ENCODE peak calls at places on chromosomes 7 and 10, in six cellular contexts. P is PC-3, U is ovary, E is neural progenitor cell, W is dorsolateral prefrontal cortex, S is A549. C is an unnamed sample.

GRCh38 chr7:68547794-68548193 is 1050.5 kb upstream of the AUTS2 start:
- DNase-seq in S (peak), U (no peak), W (no peak), P (no peak), E (no peak), C (no peak)

GRCh38 chr10:11908536-11908935 is 85.4 kb downstream of the PROSER2 start:
- DNase-seq in P (no peak), S (no peak), U (no peak), E (no peak), W (no peak), C (no peak)

GRCh38 chr7:80224416-80224815 is 89.8 kb downstream of the GNAI1 start:
- DNase-seq in W (no peak), P (no peak), E (no peak), S (no peak), U (no peak), C (no peak)

GRCh38 chr10:6877351-6878066 is 297.4 kb upstream of the PRKCQ start:
- DNase-seq in S (no peak), P (no peak), E (no peak), U (no peak), W (no peak), C (no peak)

GRCh38 chr10:24215193-24215592 is 6.3 kb downstream of the KIAA1217 start:
- DNase-seq in U (no peak), S (no peak), E (no peak), W (no peak), P (no peak), C (no peak)

GRCh38 chr7:26066736-26067135 is 85.3 kb upstream of the NFE2L3 start:
- DNase-seq in U (no peak), E (no peak), S (no peak), W (no peak), P (no peak), C (no peak)

GRCh38 chr7:690478-691360 is 35.8 kb upstream of the DNAAF5 start:
- DNase-seq in S (no peak), U (no peak), P (no peak), W (peak), E (no peak), C (no peak)

GRCh38 chr10:102796407-102797176 is 40.6 kb downstream of the CYP17A1 start:
- DNase-seq in S (no peak), W (peak), E (no peak), U (peak), P (no peak), C (peak)

GRCh38 chr10:3048114-3049019 is 19.0 kb upstream of the PFKP start:
- DNase-seq in E (peak), P (no peak), U (no peak), S (no peak), W (no peak), C (no peak)

GRCh38 chr7:77858278-77858677 is 59.7 kb downstream of the PHTF2 start:
- DNase-seq in P (no peak), S (no peak), U (no peak), W (no peak), E (no peak), C (no peak)

GRCh38 chr7:117873056-117873932 is at the start of gene CTTNBP2:
- DNase-seq in W (peak), U (peak), E (peak), S (peak), P (peak), C (peak)

GRCh38 chr10:93753621-93754250 is 4.0 kb upstream of the LGI1 start:
- DNase-seq in S (no peak), W (no peak), P (no peak), U (no peak), E (peak), C (no peak)

GRCh38 chr10:6115411-6115800 is 26.6 kb downstream of the RBM17 start:
- DNase-seq in U (no peak), S (no peak), E (no peak), W (no peak), P (no peak), C (no peak)

GRCh38 chr10:31490858-31491504 is 172.0 kb downstream of the ZEB1 start:
- DNase-seq in E (peak), W (no peak), U (no peak), P (peak), S (peak), C (no peak)

GRCh38 chr10:113475381-113475807 is 77.5 kb upstream of the HABP2 start:
- DNase-seq in S (no peak), W (no peak), U (no peak), E (no peak), P (peak), C (no peak)

GRCh38 chr10:113476673-113477072 is 76.2 kb upstream of the HABP2 start:
- DNase-seq in W (no peak), E (no peak), P (no peak), S (no peak), U (no peak), C (no peak)

GRCh38 chr10:113474756-113475155 is 78.1 kb upstream of the HABP2 start:
- DNase-seq in E (no peak), S (no peak), P (no peak), U (no peak), W (no peak), C (no peak)

GRCh38 chr10:113477451-113477850 is 75.4 kb upstream of the HABP2 start:
- DNase-seq in S (no peak), U (no peak), W (no peak), E (no peak), P (no peak), C (no peak)

GRCh38 chr10:113476191-113476590 is 76.7 kb upstream of the HABP2 start:
- DNase-seq in S (no peak), W (no peak), U (peak), P (no peak), E (no peak), C (no peak)
- TF ChIP-seq CTCF in S (no peak), W (no peak), U (no peak), P (no peak), E (no peak), C (no peak)

GRCh38 chr7:83946801-83947200 is 247.8 kb downstream of the SEMA3A start:
- DNase-seq in U (no peak), P (no peak), W (no peak), E (no peak), S (no peak), C (no peak)

GRCh38 chr7:83941300-83941699 is 253.3 kb downstream of the SEMA3A start:
- DNase-seq in S (no peak), U (no peak), W (no peak), E (no peak), P (peak), C (no peak)

GRCh38 chr7:83947260-83947659 is 247.3 kb downstream of the SEMA3A start:
- DNase-seq in W (no peak), U (no peak), S (peak), E (peak), P (peak), C (no peak)
- TF ChIP-seq CTCF in W (peak), U (no peak), S (no peak), E (peak), P (peak), C (peak)

DNA sequence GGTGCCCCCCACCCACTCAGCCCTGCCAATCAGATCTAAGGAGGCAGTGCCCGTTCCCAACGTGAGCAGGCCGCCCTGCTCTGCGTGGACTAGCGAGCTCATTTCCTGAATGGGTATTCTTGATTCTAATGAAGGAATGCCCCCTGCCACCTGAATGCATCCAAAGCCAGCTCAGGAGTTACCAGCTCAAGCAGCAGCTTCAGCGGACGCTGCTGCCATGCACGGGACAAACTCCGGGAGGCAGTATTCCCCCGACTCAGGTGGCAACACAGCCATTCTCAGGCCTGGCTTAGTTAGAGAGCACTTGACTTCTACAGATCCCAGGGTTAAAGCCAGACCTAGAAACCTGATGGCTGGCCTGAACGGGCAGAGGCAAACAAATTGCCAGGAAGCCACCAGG is 25.8 kb downstream of the PSAP start:
- DNase-seq in W (peak), S (no peak), P (no peak), U (no peak), E (no peak), C (no peak)
- TF ChIP-seq CTCF in W (no peak), S (peak), P (peak), U (no peak), E (no peak), C (no peak)

GRCh38 chr7:129923709-129924108 is 29.1 kb downstream of the UBE2H start:
- DNase-seq in W (no peak), E (no peak), U (no peak), P (peak), S (peak), C (peak)
- TF ChIP-seq CTCF in W (no peak), E (no peak), U (no peak), P (no peak), S (no peak), C (no peak)

DNA sequence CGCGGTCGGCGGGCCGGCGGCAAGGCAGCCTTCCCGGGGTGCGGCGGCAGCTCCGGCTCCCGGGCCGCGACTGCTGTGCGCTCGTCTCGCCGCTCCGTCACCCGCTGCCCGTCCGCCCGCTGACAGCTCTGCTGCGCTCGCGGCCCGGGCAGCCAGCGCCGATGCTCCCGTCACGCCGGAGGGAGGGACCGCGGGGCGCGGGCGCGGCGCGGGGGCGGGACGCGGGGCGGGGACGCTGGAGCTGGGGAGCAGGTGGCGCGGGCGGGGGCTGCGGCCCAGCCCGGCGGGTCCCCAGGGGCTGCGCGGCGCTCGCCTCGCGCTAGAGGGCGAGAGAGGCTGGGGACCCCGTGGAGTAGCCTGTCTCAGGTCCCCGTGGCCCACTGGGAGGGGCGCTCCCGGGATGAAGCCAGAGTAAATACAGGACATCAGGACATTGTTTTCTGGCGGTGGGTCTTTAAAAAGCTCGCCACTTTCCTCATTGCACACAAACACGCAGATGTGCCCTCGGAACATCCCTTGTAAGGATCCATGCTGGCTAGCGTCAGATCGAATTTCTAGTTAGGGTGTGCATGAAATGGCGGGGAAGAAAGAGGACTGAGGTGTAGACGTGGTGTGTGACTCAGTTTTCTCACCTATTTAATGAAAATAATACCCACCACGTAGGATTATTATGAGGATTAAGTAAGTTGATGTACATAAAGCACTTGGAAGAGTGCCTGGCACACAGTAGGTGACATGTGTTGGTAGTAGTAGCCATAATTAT is at the start of gene ELAPOR2:
- DNase-seq in W (peak), E (peak), S (peak), P (peak), U (peak), C (peak)
- TF ChIP-seq CTCF in W (peak), E (peak), S (peak), P (peak), U (peak), C (peak)

GRCh38 chr7:74627699-74628411 is 29.7 kb upstream of the GTF2I start:
- DNase-seq in W (no peak), E (peak), S (no peak), U (peak), P (no peak), C (peak)

GRCh38 chr7:74623135-74623534 is 34.4 kb upstream of the GTF2I start:
- DNase-seq in W (no peak), P (no peak), E (no peak), S (no peak), U (no peak), C (no peak)

GRCh38 chr7:74622228-74622749 is 35.2 kb upstream of the GTF2I start:
- DNase-seq in E (no peak), U (no peak), W (no peak), S (no peak), P (no peak), C (no peak)

DNA sequence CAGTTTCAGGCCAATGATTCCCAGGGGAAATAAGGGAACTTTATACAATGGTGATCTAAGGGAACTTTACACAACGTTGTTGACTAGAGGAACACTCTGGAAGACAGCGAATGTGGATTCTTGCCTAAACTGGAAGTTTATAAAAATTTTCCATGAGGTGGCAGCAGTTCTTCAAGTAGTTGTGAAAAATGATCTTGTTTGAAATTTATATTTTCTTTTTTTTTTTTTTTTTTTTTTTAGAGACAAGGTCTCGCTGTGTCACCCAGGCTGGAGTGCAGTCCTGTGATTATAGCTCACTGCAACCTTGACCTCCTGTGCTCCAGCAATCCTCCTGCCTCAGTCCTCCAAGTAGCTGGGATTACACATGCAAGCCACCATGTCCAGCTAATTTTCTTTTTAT is 32.1 kb upstream of the GTF2I start:
- DNase-seq in W (no peak), E (no peak), P (peak), S (peak), U (no peak), C (peak)
- TF ChIP-seq CTCF in W (peak), E (no peak), P (peak), S (peak), U (no peak), C (no peak)

GRCh38 chr7:142586611-142587010 is 162.7 kb upstream of the PRSS1 start:
- DNase-seq in E (no peak), P (no peak), S (no peak), W (no peak), U (no peak), C (no peak)

GRCh38 chr7:142584765-142585164 is 164.5 kb upstream of the PRSS1 start:
- DNase-seq in W (no peak), S (no peak), U (no peak), P (no peak), E (no peak), C (no peak)

GRCh38 chr7:142583424-142583823 is 165.8 kb upstream of the PRSS1 start:
- DNase-seq in E (peak), P (peak), U (no peak), S (peak), W (no peak), C (peak)

GRCh38 chr7:142587578-142588191 is 161.6 kb upstream of the PRSS1 start:
- DNase-seq in P (peak), S (peak), W (no peak), E (peak), U (no peak), C (no peak)

DNA sequence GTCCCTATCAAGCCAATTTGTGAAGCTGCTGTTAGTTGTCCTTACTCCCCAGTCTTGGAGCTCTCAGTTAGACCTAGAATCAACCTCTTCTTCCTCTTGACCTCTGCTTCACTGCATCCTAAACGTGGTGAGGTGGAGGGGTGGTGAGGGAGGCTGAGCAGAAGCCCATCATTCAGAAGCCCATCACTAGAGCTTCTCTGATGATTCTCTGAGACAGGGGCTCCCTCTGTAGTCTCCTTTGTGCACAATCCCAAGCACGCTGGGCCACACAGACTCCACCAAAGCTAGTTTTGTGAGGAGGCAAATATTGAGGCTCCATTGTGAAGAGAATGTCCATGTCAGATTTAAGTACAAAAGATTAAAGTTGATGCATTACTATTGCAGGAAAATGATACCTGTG is 163.8 kb upstream of the PRSS1 start:
- DNase-seq in U (no peak), W (no peak), S (peak), P (no peak), E (no peak), C (no peak)
- TF ChIP-seq CTCF in U (no peak), W (no peak), S (peak), P (peak), E (no peak), C (no peak)

GRCh38 chr10:22999942-23000341 is 72.1 kb downstream of the ARMC3 start:
- DNase-seq in P (no peak), S (no peak), E (peak), W (no peak), U (no peak), C (no peak)

GRCh38 chr10:23005150-23005549 is 77.3 kb downstream of the ARMC3 start:
- DNase-seq in S (no peak), P (peak), E (no peak), W (no peak), U (no peak), C (no peak)

GRCh38 chr10:22997102-22997501 is 69.2 kb downstream of the ARMC3 start:
- DNase-seq in S (peak), P (no peak), E (peak), U (no peak), W (no peak), C (no peak)

GRCh38 chr10:23001901-23002516 is 74.2 kb downstream of the ARMC3 start:
- DNase-seq in P (no peak), E (peak), U (no peak), S (no peak), W (no peak), C (no peak)
- TF ChIP-seq CTCF in P (no peak), E (no peak), U (no peak), S (no peak), W (no peak), C (no peak)

GRCh38 chr7:22587322-22587721 is 87.3 kb upstream of the STEAP1B start:
- DNase-seq in W (no peak), P (no peak), E (no peak), S (no peak), U (no peak), C (no peak)
- TF ChIP-seq CTCF in W (no peak), P (no peak), E (no peak), S (no peak), U (no peak), C (no peak)

C was measured in adrenal gland.